ENCODE peak calls at places on chromosomes 1 and 21, in four cellular contexts. B, A, D and X are unnamed samples.

GRCh38 chr21:46135782-46136181 is 19.6 kb downstream of the FTCD start:
- DNase-seq in D (no peak), A (no peak), B (no peak), X (no peak)

GRCh38 chr1:217009376-217009775 is 286.1 kb upstream of the ESRRG start:
- DNase-seq in D (no peak), A (no peak), B (no peak), X (no peak)

GRCh38 chr1:208034135-208034534 is 123.2 kb upstream of the CD34 start:
- DNase-seq in A (no peak), B (no peak), D (no peak), X (no peak)

GRCh38 chr1:44077421-44077820 is 41.2 kb upstream of the KLF17 start:
- DNase-seq in B (no peak), D (no peak), A (peak), X (no peak)

GRCh38 chr1:71393301-71393700 is 312.5 kb upstream of the ZRANB2 start:
- DNase-seq in A (no peak), D (no peak), B (no peak), X (no peak)

GRCh38 chr1:201982082-201982922 is at the start of gene RNPEP:
- DNase-seq in B (peak), A (peak), D (peak), X (peak)

GRCh38 chr1:167137285-167138192 is 43.7 kb downstream of the STYXL2 start:
- DNase-seq in B (no peak), D (no peak), A (no peak), X (no peak)

GRCh38 chr1:243487649-243488227 is 231.9 kb downstream of the SDCCAG8 start:
- DNase-seq in D (no peak), B (peak), A (no peak), X (peak)

GRCh38 chr1:202162049-202162417 is 1.6 kb upstream of the PTPN7 start:
- DNase-seq in D (no peak), A (no peak), B (peak), X (peak)

GRCh38 chr1:240635466-240636256 is 23.7 kb upstream of the GREM2 start:
- DNase-seq in B (no peak), A (no peak), D (no peak), X (no peak)

GRCh38 chr1:10032287-10032589 is 520 bp upstream of the UBE4B start:
- DNase-seq in A (no peak), B (no peak), D (no peak), X (no peak)

GRCh38 chr1:197865809-197866208 is 36.6 kb upstream of the C1orf53 start:
- DNase-seq in A (no peak), D (no peak), B (no peak), X (no peak)

GRCh38 chr1:205774277-205775014 is 836 bp downstream of the RAB29 start:
- DNase-seq in A (no peak), B (no peak), D (no peak), X (peak)

GRCh38 chr1:41890841-41891311 is 27.8 kb downstream of the HIVEP3 start:
- DNase-seq in A (no peak), B (peak), D (peak), X (no peak)

GRCh38 chr1:43447891-43448708 is 5.6 kb downstream of the HYI start:
- DNase-seq in D (peak), B (peak), A (no peak), X (peak)

GRCh38 chr1:157734328-157734727 is 33.8 kb upstream of the FCRL3 start:
- DNase-seq in A (no peak), B (no peak), D (no peak), X (no peak)

GRCh38 chr21:19853709-19854575 is 1144.3 kb upstream of the NCAM2 start:
- DNase-seq in B (no peak), A (no peak), D (no peak), X (no peak)

GRCh38 chr1:18866846-18867245 is 7.4 kb upstream of the TAS1R2 start:
- DNase-seq in D (no peak), A (no peak), B (no peak), X (no peak)

GRCh38 chr1:43975249-43975961 is 645 bp downstream of the ATP6V0B start:
- DNase-seq in D (peak), B (peak), A (no peak), X (peak)

GRCh38 chr1:21857840-21858670 is 46.0 kb downstream of the LDLRAD2 start:
- DNase-seq in D (no peak), B (no peak), A (no peak), X (no peak)

GRCh38 chr1:230247921-230248778 is 178.0 kb downstream of the PGBD5 start:
- DNase-seq in A (no peak), D (no peak), B (no peak), X (no peak)

GRCh38 chr1:99748419-99748818 is 18.0 kb downstream of the FRRS1 start:
- DNase-seq in D (no peak), A (no peak), B (no peak), X (peak)

GRCh38 chr1:24886241-24886640 is 43.8 kb downstream of the RUNX3 start:
- DNase-seq in D (peak), A (no peak), B (peak), X (no peak)

GRCh38 chr1:110600716-110601115 is 5.4 kb downstream of the KCNA2 start:
- DNase-seq in D (no peak), B (no peak), A (no peak), X (no peak)

GRCh38 chr1:168833801-168834224 is 104.8 kb upstream of the DPT start:
- DNase-seq in D (no peak), A (no peak), B (no peak), X (no peak)

GRCh38 chr1:27555700-27556424 is 48.1 kb downstream of the AHDC1 start:
- DNase-seq in D (no peak), B (no peak), A (no peak), X (no peak)

GRCh38 chr1:107965112-107965991 is at the start of gene VAV3:
- DNase-seq in D (peak), B (peak), A (peak), X (peak)

GRCh38 chr1:172287207-172287606 is 133.3 kb upstream of the C1orf105 start:
- DNase-seq in B (no peak), A (peak), D (peak), X (no peak)

GRCh38 chr1:207393610-207394009 is 60.5 kb upstream of the CR2 start:
- DNase-seq in D (no peak), A (peak), B (no peak), X (no peak)

GRCh38 chr1:165068716-165069115 is 287.8 kb downstream of the LMX1A start:
- DNase-seq in A (no peak), B (no peak), D (no peak), X (no peak)

GRCh38 chr1:31577515-31578191 is 1.3 kb downstream of the TINAGL1 start:
- DNase-seq in A (no peak), D (no peak), B (no peak), X (no peak)

GRCh38 chr1:229354226-229354625 is 11.4 kb upstream of the CCSAP start:
- DNase-seq in B (no peak), D (no peak), A (no peak), X (no peak)

GRCh38 chr1:170261669-170262068 is 115.9 kb downstream of the NTMT2 start:
- DNase-seq in D (no peak), B (no peak), A (no peak), X (no peak)

GRCh38 chr21:43370091-43370658 is 56.8 kb downstream of the SIK1 start:
- DNase-seq in A (no peak), B (no peak), D (no peak), X (no peak)

GRCh38 chr1:2547210-2548067 is 8.7 kb upstream of the TNFRSF14 start:
- DNase-seq in B (no peak), A (no peak), D (no peak), X (peak)

GRCh38 chr1:154429118-154429517 is 24.0 kb downstream of the IL6R start:
- DNase-seq in B (no peak), A (no peak), D (no peak), X (no peak)

GRCh38 chr1:18256318-18257235 is 149.0 kb downstream of the IGSF21 start:
- DNase-seq in D (peak), A (peak), B (peak), X (no peak)

GRCh38 chr21:28962465-28962864 is 30.2 kb downstream of the LTN1 start:
- DNase-seq in A (no peak), B (no peak), D (no peak), X (no peak)

GRCh38 chr1:154325583-154326545 is 539 bp downstream of the ATP8B2 start:
- DNase-seq in D (peak), B (no peak), A (peak), X (peak)

GRCh38 chr21:42486551-42486950 is 9.5 kb downstream of the RSPH1 start:
- DNase-seq in A (no peak), B (no peak), D (no peak), X (no peak)

DNA sequence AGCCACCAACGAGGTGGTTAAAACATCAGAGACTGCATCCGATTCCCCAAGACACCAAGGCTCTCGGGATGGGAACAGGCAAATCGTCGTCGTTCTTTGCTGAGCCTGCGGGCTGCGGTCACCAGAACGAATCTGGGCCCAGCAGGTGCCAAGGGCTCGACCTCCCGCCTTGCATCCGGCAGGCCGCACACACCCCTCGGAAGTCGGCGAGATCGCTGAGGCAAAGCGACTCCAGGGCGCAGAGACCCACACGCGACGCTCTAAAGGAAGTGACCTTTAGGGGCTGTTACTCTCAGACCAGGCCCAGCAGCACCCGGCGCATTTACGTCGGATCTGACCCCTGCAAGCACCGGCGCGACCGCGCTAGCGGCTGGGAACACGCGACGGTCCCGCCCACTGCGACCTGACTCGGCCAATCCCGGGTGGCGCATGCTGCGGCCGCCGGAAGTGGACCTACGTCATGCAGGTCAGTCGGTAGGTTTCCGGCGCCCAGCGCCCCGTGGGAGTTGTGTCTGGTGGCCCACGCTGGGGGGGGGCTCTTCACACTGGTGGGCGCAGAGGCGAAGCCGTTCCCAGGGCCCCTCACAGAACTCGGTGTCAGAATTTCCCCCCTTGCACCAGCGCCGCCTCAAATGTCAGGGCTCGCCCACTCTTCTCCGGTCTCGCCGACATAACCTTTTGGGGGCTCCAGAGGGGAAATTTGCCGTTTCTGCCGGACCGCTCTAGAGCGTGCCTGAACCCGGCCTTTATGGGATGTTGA is 7.5 kb upstream of the PARK7 start:
- DNase-seq in D (peak), A (peak), B (peak), X (peak)
- TF ChIP-seq CTCF in D (no peak), A (no peak), B (no peak), X (no peak)

GRCh38 chr1:48688102-48688760 is 88.5 kb downstream of the BEND5 start:
- DNase-seq in D (no peak), B (no peak), A (no peak), X (no peak)
- TF ChIP-seq CTCF in D (no peak), B (no peak), A (peak), X (peak)

DNA sequence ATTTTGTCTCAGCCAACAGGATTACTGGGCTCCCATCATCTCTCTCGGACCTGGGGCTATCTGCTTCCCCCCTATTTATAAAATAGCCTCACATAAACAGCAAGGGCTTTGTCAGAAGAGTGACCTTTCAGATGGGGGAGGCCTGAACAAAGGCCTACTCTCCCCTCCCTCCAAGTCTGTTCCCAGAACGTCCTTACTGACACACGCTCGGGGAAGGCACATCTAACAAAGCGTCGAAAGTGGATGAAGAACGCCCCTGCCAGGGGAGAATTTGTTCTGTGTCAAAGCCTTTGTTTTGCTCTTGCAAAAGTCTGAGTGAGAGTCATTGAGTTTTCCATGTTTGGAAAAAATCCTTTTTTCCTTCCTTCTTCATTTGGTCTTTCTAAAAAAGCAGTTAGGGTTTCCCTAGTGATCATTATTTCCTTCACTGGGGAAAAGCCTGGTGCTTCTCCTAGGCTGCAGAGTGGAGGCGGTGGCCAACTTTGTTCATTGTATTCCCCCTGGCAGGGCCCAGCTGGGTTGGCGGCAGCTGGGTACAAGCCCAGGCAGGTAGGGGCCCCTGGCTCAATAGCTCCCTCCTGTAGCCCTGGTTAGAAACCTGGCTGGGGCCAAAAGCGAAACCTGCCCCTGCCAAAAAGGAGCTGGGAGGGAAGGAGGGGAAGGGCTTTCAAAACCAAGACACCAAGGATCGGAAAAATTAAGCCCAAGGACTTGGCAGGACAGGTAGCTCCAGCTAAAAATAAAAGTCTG is 81.1 kb downstream of the ITPKB start:
- DNase-seq in B (peak), A (no peak), D (peak), X (peak)
- TF ChIP-seq CTCF in B (no peak), A (no peak), D (no peak), X (no peak)

GRCh38 chr1:1019122-1019999 is 559 bp upstream of the AGRN start:
- DNase-seq in A (no peak), B (peak), D (peak), X (peak)
- TF ChIP-seq CTCF in A (peak), B (peak), D (peak), X (peak)

GRCh38 chr1:203172184-203173115 is 3.2 kb downstream of the MYBPH start:
- DNase-seq in A (peak), D (peak), B (peak), X (peak)
- TF ChIP-seq CTCF in A (peak), D (peak), B (peak), X (peak)

GRCh38 chr1:45677751-45678245 is 8.5 kb downstream of the GPBP1L1 start:
- DNase-seq in B (no peak), D (no peak), A (no peak), X (no peak)
- TF ChIP-seq CTCF in B (no peak), D (no peak), A (no peak), X (no peak)

DNA sequence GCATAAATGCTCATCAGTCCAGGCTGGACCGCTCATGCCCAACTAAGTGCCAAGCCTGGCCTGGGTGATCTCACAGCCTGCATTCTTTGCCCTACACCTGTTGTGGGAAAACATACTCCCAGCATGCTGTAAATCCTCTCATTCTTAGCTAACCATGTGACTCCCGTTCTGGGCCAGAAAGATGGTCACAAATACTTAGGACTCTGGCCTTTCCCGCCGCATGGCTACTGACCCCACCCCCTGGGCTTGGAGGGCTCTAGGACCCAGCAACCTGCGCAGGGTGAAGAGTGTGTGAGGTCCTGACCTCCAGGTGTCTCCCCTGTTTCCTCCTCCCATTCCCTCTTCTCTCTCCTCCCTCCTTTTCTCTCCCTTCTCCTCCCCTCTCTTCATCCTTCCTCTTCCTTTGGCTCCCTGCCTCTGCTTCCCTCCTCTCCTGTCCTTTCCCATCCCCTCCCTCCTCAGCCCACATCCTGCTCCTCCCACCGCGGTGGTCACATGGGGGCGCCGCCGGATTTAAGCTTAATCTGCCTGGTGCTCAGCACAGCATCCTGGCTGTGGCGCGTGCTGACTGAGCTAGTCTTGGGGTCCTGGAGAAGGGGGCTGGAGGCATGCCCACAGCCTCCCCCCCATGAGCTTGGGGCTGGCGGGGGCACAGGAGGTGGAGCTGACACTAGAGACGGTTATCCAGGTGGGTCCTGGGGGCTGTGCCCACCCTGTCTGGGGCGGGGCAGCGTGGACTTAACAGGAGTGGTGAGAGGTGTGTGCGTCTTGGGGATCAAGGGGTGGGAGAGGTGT is at the start of gene CROCC:
- DNase-seq in B (no peak), A (peak), D (no peak), X (peak)
- TF ChIP-seq CTCF in B (no peak), A (no peak), D (no peak), X (no peak)

GRCh38 chr1:96346708-96347107 is 374.9 kb upstream of the PTBP2 start:
- DNase-seq in D (no peak), A (no peak), B (no peak), X (no peak)
- TF ChIP-seq CTCF in D (no peak), A (peak), B (no peak), X (no peak)

GRCh38 chr1:11262171-11263049 is at the start of gene MTOR:
- DNase-seq in A (peak), D (peak), B (peak), X (peak)
- TF ChIP-seq CTCF in A (peak), D (peak), B (no peak), X (no peak)